ENCODE peak calls at places on chromosome 11, in seven cellular contexts. L, T, I, K, Z, J and P are unnamed samples.

GRCh38 chr11:11793073-11793472 is 48.7 kb upstream of the USP47 start:
- DNase-seq in L (no peak), T (no peak), I (no peak), K (no peak), Z (no peak), J (no peak), P (no peak)

GRCh38 chr11:71305041-71305440 is 52.7 kb upstream of the SHANK2 start:
- DNase-seq in L (no peak), T (no peak), I (no peak), K (no peak), Z (no peak), J (peak; percentile 4), P (no peak)

GRCh38 chr11:70527046-70527395 is 128.7 kb downstream of the CTTN start:
- DNase-seq in L (no peak), T (no peak), I (no peak), K (no peak), Z (no peak), J (no peak), P (no peak)

GRCh38 chr11:73530109-73530508 is 67.8 kb downstream of the FAM168A start:
- DNase-seq in L (no peak), T (no peak), I (no peak), K (no peak), Z (no peak), J (no peak), P (no peak)

GRCh38 chr11:114354076-114354475 is 46.2 kb downstream of the C11orf71 start:
- DNase-seq in L (peak; percentile 87), T (peak; percentile 66), I (no peak), K (no peak), Z (no peak), J (no peak), P (no peak)

GRCh38 chr11:13384837-13385417 is 78.1 kb downstream of the BTBD10 start:
- DNase-seq in L (peak; percentile 72), T (peak; percentile 50), I (no peak), K (no peak), Z (no peak), J (no peak), P (no peak)

GRCh38 chr11:63907063-63907462 is 9.9 kb downstream of the RCOR2 start:
- DNase-seq in L (no peak), T (no peak), I (no peak), K (no peak), Z (no peak), J (no peak), P (no peak)

GRCh38 chr11:123841189-123841588 is 35.0 kb upstream of the OR6M1 start:
- DNase-seq in L (peak; percentile 55), T (no peak), I (no peak), K (no peak), Z (no peak), J (no peak), P (no peak)

GRCh38 chr11:112834277-112834755 is 126.9 kb upstream of the NCAM1 start:
- DNase-seq in L (no peak), T (no peak), I (no peak), K (no peak), Z (no peak), J (peak; percentile 51), P (no peak)

GRCh38 chr11:112841719-112842118 is 119.5 kb upstream of the NCAM1 start:
- DNase-seq in L (no peak), T (no peak), I (no peak), K (no peak), Z (no peak), J (no peak), P (no peak)

GRCh38 chr11:112839051-112839450 is 122.2 kb upstream of the NCAM1 start:
- DNase-seq in L (no peak), T (no peak), I (no peak), K (no peak), Z (no peak), J (no peak), P (no peak)

GRCh38 chr11:112835556-112835955 is 125.7 kb upstream of the NCAM1 start:
- DNase-seq in L (no peak), T (no peak), I (no peak), K (peak; percentile 50), Z (no peak), J (no peak), P (no peak)

DNA sequence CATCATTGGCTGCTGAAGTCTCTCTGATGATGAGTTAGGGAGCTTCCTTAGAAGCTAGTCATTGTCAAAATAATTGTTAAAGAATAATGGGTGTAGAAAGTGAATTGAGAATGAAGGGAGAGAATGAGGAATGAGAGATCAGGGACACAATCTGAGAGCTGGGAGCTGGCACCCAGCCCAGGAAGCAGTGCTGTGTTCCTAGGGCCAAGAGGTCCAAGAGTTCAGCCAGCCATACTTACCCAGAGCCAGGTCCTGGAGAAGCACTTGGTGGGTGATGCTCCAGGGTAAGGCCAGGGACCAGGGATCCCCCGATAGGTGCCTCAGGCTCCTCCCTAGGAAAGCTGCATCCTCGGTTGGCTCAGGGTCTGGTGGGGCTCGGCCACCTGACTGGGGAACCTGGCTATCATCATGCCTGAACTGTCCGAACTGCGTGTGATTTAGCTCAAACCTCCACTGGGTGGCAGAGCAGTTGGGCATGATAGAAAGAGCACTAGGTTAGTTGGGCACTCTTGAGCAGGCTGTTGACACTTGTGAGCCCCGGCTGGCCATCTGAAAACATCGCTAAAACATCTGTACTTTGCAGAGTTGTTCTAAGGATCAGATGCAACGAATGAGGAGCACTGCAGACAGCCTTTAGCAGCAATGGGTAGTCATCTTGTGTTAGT is 123.9 kb upstream of the NCAM1 start:
- DNase-seq in L (no peak), T (no peak), I (no peak), K (no peak), Z (peak; percentile 18), J (no peak), P (no peak)
- TF ChIP-seq CTCF in L (no peak), T (no peak), I (no peak), K (no peak), Z (peak; percentile 26), J (no peak), P (no peak)

DNA sequence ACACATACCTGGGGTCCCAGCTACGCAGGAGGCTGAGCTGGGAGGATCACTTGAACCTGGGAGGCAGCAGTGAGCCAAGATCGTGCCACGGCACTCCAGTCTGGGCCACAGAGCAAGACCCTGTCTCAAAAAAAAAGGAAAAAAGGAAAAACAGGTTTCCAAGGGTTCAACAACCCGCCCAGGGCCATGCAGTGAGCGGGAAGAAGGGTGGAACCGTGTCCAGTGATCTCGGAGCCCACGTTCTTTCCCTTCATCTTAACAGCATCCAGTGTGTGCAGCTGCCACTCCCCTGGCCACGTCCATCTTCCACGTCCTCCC is 14.9 kb upstream of the LRP5 start:
- DNase-seq in L (no peak), T (no peak), I (no peak), K (no peak), Z (no peak), J (no peak), P (no peak)
- TF ChIP-seq CTCF in L (no peak), T (no peak), I (no peak), K (no peak), Z (no peak), J (no peak), P (no peak)

GRCh38 chr11:67252831-67253239 is 13.4 kb upstream of the GRK2 start:
- DNase-seq in L (peak; percentile 63), T (peak; percentile 53), I (no peak), K (no peak), Z (no peak), J (no peak), P (peak; percentile 62)
- TF ChIP-seq CTCF in L (peak; percentile 48), T (peak; percentile 35), I (no peak), K (no peak), Z (peak; percentile 53), J (peak; percentile 30), P (peak; percentile 53)

GRCh38 chr11:126423743-126424142 is 68.3 kb downstream of the ST3GAL4 start:
- DNase-seq in L (no peak), T (no peak), I (no peak), K (no peak), Z (no peak), J (no peak), P (no peak)

GRCh38 chr11:126424471-126425039 is 69.1 kb downstream of the ST3GAL4 start:
- DNase-seq in L (no peak), T (no peak), I (no peak), K (no peak), Z (no peak), J (no peak), P (no peak)

GRCh38 chr11:126423154-126423553 is 67.7 kb downstream of the ST3GAL4 start:
- DNase-seq in L (no peak), T (no peak), I (no peak), K (no peak), Z (no peak), J (no peak), P (no peak)

GRCh38 chr11:126426820-126427749 is 71.6 kb downstream of the ST3GAL4 start:
- DNase-seq in L (no peak), T (no peak), I (no peak), K (no peak), Z (no peak), J (peak; percentile 55), P (no peak)

GRCh38 chr11:126426126-126426525 is 70.6 kb downstream of the ST3GAL4 start:
- DNase-seq in L (no peak), T (no peak), I (no peak), K (no peak), Z (no peak), J (no peak), P (no peak)
- TF ChIP-seq CTCF in L (no peak), T (no peak), I (no peak), K (no peak), Z (no peak), J (no peak), P (no peak)